ENCODE peak calls at places on chromosome 12, in seven cellular contexts. A is A549, Y is stomach, O is ovary, H is H1, C is upper lobe of left lung, X is K562. V is an unnamed sample. For H3K4me1, the result is how much of the 10 kb centered on the place peaks cover.

GRCh38 chr12:114799574-114800487 is 115.9 kb upstream of the TBX3 start:
- DNase-seq in A (no peak), Y (peak), O (peak), H (no peak), C (peak), X (no peak), V (peak)

GRCh38 chr12:121209629-121210572 is at the start of gene P2RX4:
- DNase-seq in A (peak), Y (peak), O (peak), H (peak), C (peak), X (peak), V (peak)

GRCh38 chr12:1840981-1841425 is 20.6 kb downstream of the LRTM2 start:
- DNase-seq in A (no peak), Y (no peak), O (no peak), H (no peak), C (peak), X (no peak), V (no peak)

GRCh38 chr12:120065472-120065871 is 51.1 kb downstream of the RAB35 start:
- DNase-seq in A (no peak), Y (no peak), O (no peak), H (no peak), C (no peak), X (no peak), V (no peak)

GRCh38 chr12:82931349-82932116 is 244.8 kb downstream of the TMTC2 start:
- DNase-seq in A (no peak), Y (no peak), O (no peak), H (no peak), C (no peak), X (no peak), V (no peak)

GRCh38 chr12:120438495-120439198 is 734 bp downstream of the COX6A1 start:
- DNase-seq in A (no peak), Y (no peak), O (no peak), H (no peak), C (no peak), X (peak), V (no peak)

GRCh38 chr12:113263431-113263963 is 42.2 kb downstream of the TPCN1 start:
- DNase-seq in A (no peak), Y (no peak), O (no peak), H (no peak), C (no peak), X (no peak), V (no peak)

GRCh38 chr12:121805171-121805687 is 1.4 kb downstream of the SETD1B start:
- DNase-seq in A (no peak), Y (no peak), O (peak), H (no peak), C (peak), X (no peak), V (no peak)

GRCh38 chr12:106179086-106179485 is 40.3 kb upstream of the NUAK1 start:
- DNase-seq in A (no peak), Y (no peak), O (peak), H (no peak), C (no peak), X (no peak), V (no peak)

GRCh38 chr12:94109154-94109553 is 39.2 kb upstream of the PLXNC1 start:
- DNase-seq in A (no peak), Y (no peak), O (no peak), H (no peak), C (no peak), X (peak), V (no peak)

GRCh38 chr12:2261708-2262107 is 208.9 kb downstream of the CACNA1C start:
- DNase-seq in A (no peak), Y (no peak), O (no peak), H (no peak), C (no peak), X (no peak), V (no peak)

GRCh38 chr12:56346663-56347062 is 8.0 kb downstream of the IL23A start:
- DNase-seq in A (no peak), Y (no peak), O (no peak), H (no peak), C (peak), X (no peak), V (no peak)

GRCh38 chr12:93015970-93016751 is 87.1 kb upstream of the EEA1 start:
- DNase-seq in A (no peak), Y (peak), O (no peak), H (no peak), C (no peak), X (no peak), V (peak)

GRCh38 chr12:116060765-116061164 is 216.7 kb downstream of the MED13L start:
- DNase-seq in A (no peak), Y (no peak), O (no peak), H (no peak), C (no peak), X (no peak), V (no peak)

GRCh38 chr12:3272958-3273357 is 195.8 kb downstream of the TSPAN9 start:
- DNase-seq in A (no peak), Y (no peak), O (no peak), H (no peak), C (peak), X (no peak), V (no peak)

GRCh38 chr12:52010152-52010622 is 3.4 kb downstream of the TAMALIN start:
- DNase-seq in A (no peak), Y (peak), O (peak), H (peak), C (peak), X (peak), V (peak)

GRCh38 chr12:55703976-55704761 is 3.5 kb downstream of the ITGA7 start:
- DNase-seq in A (no peak), Y (no peak), O (no peak), H (no peak), C (no peak), X (no peak), V (no peak)

GRCh38 chr12:6434205-6435180 is 10.3 kb upstream of the CD27 start:
- DNase-seq in A (no peak), Y (no peak), O (no peak), H (no peak), C (no peak), X (no peak), V (no peak)

GRCh38 chr12:24198936-24199644 is 249.6 kb upstream of the SOX5 start:
- DNase-seq in A (no peak), Y (no peak), O (no peak), H (no peak), C (no peak), X (no peak), V (no peak)

GRCh38 chr12:125015680-125016310 is 22.4 kb downstream of the BRI3BP start:
- DNase-seq in A (no peak), Y (no peak), O (no peak), H (no peak), C (no peak), X (no peak), V (no peak)

GRCh38 chr12:124640096-124640495 is 72.7 kb upstream of the NCOR2 start:
- DNase-seq in A (no peak), Y (no peak), O (no peak), H (no peak), C (no peak), X (no peak), V (no peak)

GRCh38 chr12:25317553-25317952 is 66.8 kb upstream of the KRAS start:
- DNase-seq in A (no peak), Y (no peak), O (no peak), H (no peak), C (no peak), X (no peak), V (no peak)

GRCh38 chr12:9090220-9090619 is 25.5 kb downstream of the A2M start:
- DNase-seq in A (no peak), Y (no peak), O (no peak), H (no peak), C (no peak), X (no peak), V (no peak)

GRCh38 chr12:56258068-56258819 is at the start of gene ANKRD52:
- DNase-seq in A (peak), Y (peak), O (peak), H (no peak), C (peak), X (peak), V (peak)

GRCh38 chr12:108440736-108441135 is 74.3 kb upstream of the FICD start:
- DNase-seq in A (no peak), Y (no peak), O (no peak), H (no peak), C (no peak), X (no peak), V (no peak)

GRCh38 chr12:74015118-74015517 is 522.5 kb upstream of the ATXN7L3B start:
- DNase-seq in A (no peak), Y (no peak), O (no peak), H (no peak), C (no peak), X (no peak), V (no peak)

GRCh38 chr12:67251012-67251411 is 18.1 kb upstream of the CAND1 start:
- DNase-seq in A (no peak), Y (no peak), O (no peak), H (no peak), C (no peak), X (no peak), V (no peak)

GRCh38 chr12:71426648-71427047 is 12.9 kb upstream of the LGR5 start:
- DNase-seq in A (no peak), Y (no peak), O (no peak), H (no peak), C (no peak), X (no peak), V (no peak)

GRCh38 chr12:22307811-22308210 is 26.7 kb downstream of the ST8SIA1 start:
- DNase-seq in A (no peak), Y (no peak), O (no peak), H (no peak), C (no peak), X (no peak), V (no peak)

GRCh38 chr12:2489266-2489665 is 305.5 kb upstream of the FKBP4 start:
- DNase-seq in A (no peak), Y (no peak), O (no peak), H (no peak), C (no peak), X (no peak), V (no peak)

GRCh38 chr12:88056571-88056970 is 27.4 kb upstream of the C12orf50 start:
- DNase-seq in A (no peak), Y (no peak), O (no peak), H (no peak), C (no peak), X (no peak), V (no peak)

GRCh38 chr12:49068879-49069506 is 786 bp downstream of the RHEBL1 start:
- DNase-seq in A (no peak), Y (no peak), O (no peak), H (no peak), C (no peak), X (no peak), V (no peak)

GRCh38 chr12:49070971-49071370 is 1.2 kb upstream of the RHEBL1 start:
- DNase-seq in A (no peak), Y (no peak), O (no peak), H (no peak), C (peak), X (no peak), V (no peak)

GRCh38 chr12:49064767-49065152 is 4.2 kb upstream of the KMT2D start:
- DNase-seq in A (no peak), Y (no peak), O (no peak), H (no peak), C (no peak), X (no peak), V (no peak)

GRCh38 chr12:49066120-49066519 is 3.7 kb downstream of the RHEBL1 start:
- DNase-seq in A (no peak), Y (no peak), O (no peak), H (no peak), C (no peak), X (no peak), V (no peak)

GRCh38 chr12:49069507-49070346 is at the start of gene RHEBL1:
- DNase-seq in A (peak), Y (peak), O (peak), H (peak), C (peak), X (peak), V (peak)
- TF ChIP-seq POLR2A in A (no peak), Y (no peak), O (no peak), H (no peak), C (no peak), X (peak), V (peak)

GRCh38 chr12:47812797-47813490 is 6.8 kb downstream of the HDAC7 start:
- DNase-seq in A (peak), Y (peak), O (peak), H (peak), C (peak), X (peak), V (peak)
- TF ChIP-seq EP300 in A (no peak), Y (peak), O (no peak), H (no peak), C (peak), X (peak), V (no peak)

GRCh38 chr12:69987453-69988102 is 162.6 kb downstream of the MYRFL start:
- DNase-seq in A (peak), Y (no peak), O (no peak), H (no peak), C (no peak), X (no peak), V (peak)
- H3K4me1 ChIP-seq in A (under half), Y (under half), O (under half), H (under half), C (under half), X (under half), V (under half)

GRCh38 chr12:59596232-59597143 is 659 bp downstream of the SLC16A7 start:
- DNase-seq in A (peak), Y (peak), O (peak), H (no peak), C (peak), X (no peak), V (peak)
- TF ChIP-seq POLR2A in A (no peak), Y (no peak), O (no peak), H (no peak), C (no peak), X (no peak), V (peak)

GRCh38 chr12:98418357-98419075 is 96.9 kb upstream of the TMPO start:
- DNase-seq in A (peak), Y (peak), O (peak), H (no peak), C (peak), X (peak), V (peak)
- TF ChIP-seq EP300 in A (no peak), Y (no peak), O (no peak), H (no peak), C (peak), X (no peak), V (no peak)

V was measured in transverse colon.